ENCODE peak calls at places on chromosomes 11 and 22, in eight cellular contexts. L is HuH-7.5; O is H54; V is stimulated activated CD4-positive, alpha-beta T cell treated with anti-CD3 and anti-CD28 coated beads, Interleukin-1b, Interleukin-23, amount 100 ng/mL, for 24 hours; T is DMS79 treated with DMSO at 0.1 percent for 48 hours; G is ELR; S is esophagus squamous epithelium; A is stimulated activated CD8-positive, alpha-beta memory T cell treated with anti-CD3 and anti-CD28 coated beads, Interleukin-4, amount 100 ng/mL, for 1 hour. J is an unnamed sample.

GRCh38 chr22:28397324-28397723 is 282.3 kb downstream of the TTC28 start:
- DNase-seq in L (no peak), A (no peak), G (no peak), S (no peak), T (no peak), V (no peak), O (no peak), J (no peak)

GRCh38 chr22:39900306-39901227 is at the start of gene GRAP2:
- DNase-seq in V (no peak), T (peak), S (no peak), G (no peak), L (no peak), O (no peak), A (no peak), J (no peak)

GRCh38 chr11:119460582-119460981 is 37.6 kb upstream of the THY1 start:
- DNase-seq in A (no peak), G (no peak), V (no peak), L (no peak), S (no peak), O (no peak), T (no peak), J (no peak)

GRCh38 chr11:29616611-29617010 is 400.2 kb downstream of the KCNA4 start:
- DNase-seq in O (no peak), A (no peak), V (no peak), S (no peak), T (no peak), G (no peak), L (no peak), J (no peak)

GRCh38 chr11:58285483-58286040 is 17.5 kb upstream of the OR10W1 start:
- DNase-seq in V (no peak), O (no peak), G (no peak), A (no peak), S (no peak), T (no peak), L (no peak), J (peak)

GRCh38 chr11:12746593-12747097 is 72.4 kb downstream of the TEAD1 start:
- DNase-seq in T (peak), G (peak), O (peak), S (no peak), A (no peak), L (no peak), V (no peak), J (peak)

GRCh38 chr11:1303196-1303821 is 6.1 kb downstream of the TOLLIP start:
- DNase-seq in A (no peak), L (no peak), T (no peak), O (peak), V (no peak), G (no peak), S (no peak), J (peak)

GRCh38 chr11:34546511-34547206 is 33.1 kb upstream of the ELF5 start:
- DNase-seq in T (no peak), O (no peak), A (no peak), V (no peak), L (no peak), G (no peak), S (no peak), J (no peak)